ENCODE peak calls at places on chromosomes 11 and 22, in four cellular contexts. L, K, U and E are unnamed samples.

GRCh38 chr11:77191429-77191822 is 63.4 kb downstream of the MYO7A start:
- DNase-seq in L (peak), K (no peak), U (no peak), E (no peak)

GRCh38 chr11:108871152-108871551 is 206.3 kb downstream of the DDX10 start:
- DNase-seq in L (peak), K (no peak), U (no peak), E (peak)

GRCh38 chr22:30250713-30251267 is 4.2 kb upstream of the LIF start:
- DNase-seq in L (peak), K (no peak), U (no peak), E (no peak)

GRCh38 chr11:112511906-112512305 is 251.2 kb upstream of the PLET1 start:
- DNase-seq in L (no peak), K (no peak), U (no peak), E (no peak)

GRCh38 chr11:75365711-75366181 is 14.3 kb upstream of the ARRB1 start:
- DNase-seq in L (peak), K (no peak), U (no peak), E (no peak)

GRCh38 chr22:19109198-19110063 is 12.8 kb downstream of the DGCR2 start:
- DNase-seq in L (peak), K (no peak), U (no peak), E (no peak)

GRCh38 chr11:94376841-94377240 is 24.4 kb downstream of the GPR83 start:
- DNase-seq in L (no peak), K (no peak), U (no peak), E (no peak)

GRCh38 chr11:34654491-34655334 is 33.8 kb downstream of the EHF start:
- DNase-seq in L (peak), K (no peak), U (no peak), E (peak)

GRCh38 chr22:35299217-35299716 is 427 bp upstream of the TOM1 start:
- DNase-seq in L (no peak), K (no peak), U (peak), E (no peak)

GRCh38 chr11:114228401-114229061 is 67.7 kb upstream of the NNMT start:
- DNase-seq in L (no peak), K (no peak), U (no peak), E (no peak)

GRCh38 chr11:19723572-19724342 is 11.1 kb downstream of the NAV2 start:
- DNase-seq in L (peak), K (no peak), U (no peak), E (no peak)

GRCh38 chr11:111185259-111185658 is 60.3 kb upstream of the POU2AF2 start:
- DNase-seq in L (peak), K (no peak), U (no peak), E (no peak)

GRCh38 chr22:45212992-45213751 is 27.5 kb downstream of the KIAA0930 start:
- DNase-seq in L (peak), K (no peak), U (no peak), E (no peak)

DNA sequence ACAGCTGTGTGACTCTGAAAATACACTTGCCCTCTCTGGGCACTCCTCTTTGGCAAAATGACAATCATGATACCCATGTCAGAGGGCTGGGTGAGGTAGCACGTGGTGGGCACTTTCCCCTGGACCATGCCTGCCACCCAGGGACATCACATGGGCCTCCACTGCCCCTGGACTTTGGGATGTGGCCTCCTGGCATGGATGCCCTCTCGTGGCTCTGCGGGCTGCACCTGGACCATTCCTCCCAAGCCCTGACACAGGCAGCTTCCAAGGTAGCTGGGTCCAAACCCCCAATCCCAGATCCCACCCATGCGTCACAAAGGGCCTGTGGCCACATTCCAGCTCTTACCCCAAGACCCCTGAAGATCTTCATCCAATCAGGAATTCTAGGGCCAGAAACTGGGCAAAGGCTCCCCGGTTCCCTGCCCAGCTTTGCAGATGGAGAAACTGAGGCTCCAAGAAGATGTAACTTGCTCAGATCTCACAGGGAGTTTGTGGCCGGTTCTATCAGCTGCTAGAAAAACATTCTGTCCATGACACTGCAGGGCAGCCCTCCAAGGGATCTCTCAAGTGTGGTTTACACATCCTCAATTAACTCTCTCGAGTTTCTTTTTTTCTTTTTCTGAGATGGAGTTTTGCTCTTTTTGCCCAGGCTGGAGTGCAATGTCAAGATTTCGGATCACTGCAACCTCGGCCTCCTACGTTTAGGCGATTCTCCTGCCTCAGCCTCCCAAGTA is 35.4 kb upstream of the CYB5R3 start:
- DNase-seq in L (no peak), K (no peak), U (no peak), E (no peak)
- H2AK5ac ChIP-seq in L (peak), K (no peak), U (no peak), E (no peak)

GRCh38 chr22:23533771-23534191 is 46.3 kb downstream of the IGLL1 start:
- DNase-seq in L (no peak), K (no peak), U (no peak), E (peak)
- H3K9ac ChIP-seq in L (no peak), K (no peak), U (peak), E (no peak)

GRCh38 chr11:59510917-59511589 is at the start of gene OR4D9:
- DNase-seq in L (no peak), K (no peak), U (no peak), E (no peak)

DNA sequence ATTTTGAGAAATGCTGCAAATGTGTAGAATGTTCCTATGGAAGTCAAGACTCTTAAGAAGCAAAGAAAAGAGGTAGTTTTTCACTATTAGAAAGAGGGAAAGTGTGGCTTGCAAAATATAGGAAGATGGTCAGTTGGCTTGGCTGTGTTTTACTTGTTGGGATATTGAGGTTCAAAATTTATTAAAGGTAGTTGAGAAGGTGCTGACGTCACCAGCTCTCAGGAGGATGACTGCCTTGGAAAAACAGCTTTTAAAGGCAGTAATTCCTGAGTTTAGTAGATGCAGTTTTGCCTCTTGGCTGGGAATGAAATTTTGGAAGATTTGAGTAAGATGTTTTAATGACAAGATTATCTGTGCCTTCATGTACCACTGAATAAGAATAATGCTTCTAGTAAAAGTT is 336 bp downstream of the OR4D9 start:
- DNase-seq in L (no peak), K (no peak), U (no peak), E (no peak)
- H2AK5ac ChIP-seq in L (no peak), K (no peak), U (no peak), E (no peak)

GRCh38 chr11:70247042-70247709 is 23.3 kb upstream of the PPFIA1 start:
- DNase-seq in L (peak), K (no peak), U (no peak), E (no peak)
- H3K9ac ChIP-seq in L (no peak), K (no peak), U (no peak), E (no peak)